ENCODE peak calls at places on chromosome 1, in five cellular contexts. One of them, this sample, is unnamed.

GRCh38 chr1:182786223-182787001 is 3.2 kb upstream of the NPL start:
- DNase-seq in transverse colon: peak
- DNase-seq in tibial nerve: no peak
- DNase-seq in spleen: no peak
- DNase-seq in IMR-90: peak
- DNase-seq in this sample: peak

GRCh38 chr1:33014464-33015170 is 22.1 kb downstream of the AK2 start:
- DNase-seq in tibial nerve: no peak
- DNase-seq in transverse colon: no peak
- DNase-seq in spleen: no peak
- DNase-seq in IMR-90: no peak
- DNase-seq in this sample: no peak

GRCh38 chr1:66090863-66091457 is 298.3 kb downstream of the PDE4B start:
- DNase-seq in IMR-90: no peak
- DNase-seq in transverse colon: no peak
- DNase-seq in spleen: no peak
- DNase-seq in tibial nerve: no peak
- DNase-seq in this sample: no peak

GRCh38 chr1:30744060-30744756 is 13.4 kb downstream of the LAPTM5 start:
- DNase-seq in transverse colon: no peak
- DNase-seq in IMR-90: peak
- DNase-seq in tibial nerve: no peak
- DNase-seq in spleen: peak
- DNase-seq in this sample: no peak

GRCh38 chr1:184472117-184472516 is 85.3 kb downstream of the C1orf21 start:
- DNase-seq in spleen: no peak
- DNase-seq in transverse colon: no peak
- DNase-seq in IMR-90: no peak
- DNase-seq in tibial nerve: no peak
- DNase-seq in this sample: no peak

GRCh38 chr1:159900086-159900680 is at the start of gene CFAP45:
- DNase-seq in transverse colon: peak
- DNase-seq in IMR-90: peak
- DNase-seq in spleen: peak
- DNase-seq in tibial nerve: peak
- DNase-seq in this sample: peak

GRCh38 chr1:119903443-119903835 is 7.1 kb upstream of the ADAM30 start:
- DNase-seq in IMR-90: peak
- DNase-seq in tibial nerve: no peak
- DNase-seq in transverse colon: no peak
- DNase-seq in spleen: no peak
- DNase-seq in this sample: no peak

GRCh38 chr1:7430646-7431045 is 340.4 kb upstream of the VAMP3 start:
- DNase-seq in transverse colon: no peak
- DNase-seq in IMR-90: no peak
- DNase-seq in spleen: no peak
- DNase-seq in tibial nerve: no peak
- DNase-seq in this sample: no peak

GRCh38 chr1:54407957-54408700 is 1.9 kb upstream of the SSBP3 start:
- DNase-seq in tibial nerve: no peak
- DNase-seq in transverse colon: no peak
- DNase-seq in spleen: no peak
- DNase-seq in IMR-90: peak
- DNase-seq in this sample: peak

GRCh38 chr1:101242331-101243050 is 5.7 kb downstream of the S1PR1 start:
- DNase-seq in spleen: no peak
- DNase-seq in transverse colon: no peak
- DNase-seq in IMR-90: no peak
- DNase-seq in tibial nerve: no peak
- DNase-seq in this sample: no peak

GRCh38 chr1:212873518-212873917 is 15.4 kb downstream of the FLVCR1 start:
- DNase-seq in tibial nerve: no peak
- DNase-seq in IMR-90: no peak
- DNase-seq in spleen: no peak
- DNase-seq in transverse colon: no peak
- DNase-seq in this sample: no peak

GRCh38 chr1:83058327-83058726 is 940.6 kb downstream of the TTLL7 start:
- DNase-seq in tibial nerve: no peak
- DNase-seq in spleen: no peak
- DNase-seq in IMR-90: no peak
- DNase-seq in transverse colon: no peak
- DNase-seq in this sample: no peak

GRCh38 chr1:219189942-219190341 is 16.3 kb downstream of the LYPLAL1 start:
- DNase-seq in IMR-90: no peak
- DNase-seq in tibial nerve: no peak
- DNase-seq in transverse colon: no peak
- DNase-seq in spleen: no peak
- DNase-seq in this sample: no peak

GRCh38 chr1:219190605-219191004 is 16.9 kb downstream of the LYPLAL1 start:
- DNase-seq in tibial nerve: no peak
- DNase-seq in transverse colon: no peak
- DNase-seq in IMR-90: no peak
- DNase-seq in spleen: no peak
- DNase-seq in this sample: no peak

GRCh38 chr1:219189021-219189824 is 15.5 kb downstream of the LYPLAL1 start:
- DNase-seq in transverse colon: no peak
- DNase-seq in IMR-90: peak
- DNase-seq in spleen: no peak
- DNase-seq in tibial nerve: no peak
- DNase-seq in this sample: no peak

GRCh38 chr1:219185486-219186117 is 11.9 kb downstream of the LYPLAL1 start:
- DNase-seq in spleen: no peak
- DNase-seq in transverse colon: no peak
- DNase-seq in tibial nerve: no peak
- DNase-seq in IMR-90: no peak
- DNase-seq in this sample: no peak

DNA sequence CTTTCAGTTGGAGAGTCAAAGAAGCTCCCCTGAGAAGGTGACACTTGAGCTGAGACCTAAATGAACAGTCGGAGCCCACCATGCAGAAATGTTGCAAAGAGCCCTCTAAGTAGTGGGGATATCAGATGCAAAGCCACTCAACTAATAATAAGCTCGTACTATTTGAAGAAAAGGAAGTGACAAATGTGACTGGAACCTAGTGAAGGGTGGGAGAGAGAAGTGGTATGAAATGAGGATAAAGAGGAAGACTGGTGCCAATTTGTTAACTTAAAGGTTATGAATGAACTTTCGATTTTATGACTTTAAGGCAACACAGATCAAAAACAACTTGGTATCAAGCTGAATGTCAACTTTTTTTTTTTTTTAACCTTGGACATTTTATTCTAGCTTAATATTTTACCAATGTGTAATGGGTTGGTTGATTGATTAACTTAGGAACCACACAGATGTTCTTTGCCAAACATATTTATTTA is 14.7 kb downstream of the LYPLAL1 start:
- DNase-seq in spleen: no peak
- DNase-seq in IMR-90: no peak
- DNase-seq in tibial nerve: no peak
- DNase-seq in transverse colon: no peak
- DNase-seq in this sample: no peak
- H3K4me3 ChIP-seq in spleen: no peak
- H3K4me3 ChIP-seq in IMR-90: no peak
- H3K4me3 ChIP-seq in tibial nerve: no peak
- H3K4me3 ChIP-seq in transverse colon: no peak
- H3K4me3 ChIP-seq in this sample: no peak

GRCh38 chr1:23393706-23394105 is 24.1 kb upstream of the ZNF436 start:
- DNase-seq in IMR-90: peak
- DNase-seq in spleen: peak
- DNase-seq in tibial nerve: peak
- DNase-seq in transverse colon: peak
- DNase-seq in this sample: peak

GRCh38 chr1:23395162-23395724 is 25.6 kb upstream of the ZNF436 start:
- DNase-seq in transverse colon: no peak
- DNase-seq in tibial nerve: no peak
- DNase-seq in IMR-90: no peak
- DNase-seq in spleen: no peak
- DNase-seq in this sample: no peak

GRCh38 chr1:23395849-23396248 is 26.2 kb upstream of the ZNF436 start:
- DNase-seq in tibial nerve: no peak
- DNase-seq in transverse colon: no peak
- DNase-seq in IMR-90: no peak
- DNase-seq in spleen: no peak
- DNase-seq in this sample: no peak

GRCh38 chr1:23394176-23394575 is 24.5 kb upstream of the ZNF436 start:
- DNase-seq in IMR-90: peak
- DNase-seq in tibial nerve: no peak
- DNase-seq in spleen: no peak
- DNase-seq in transverse colon: no peak
- DNase-seq in this sample: no peak

GRCh38 chr1:23394664-23395063 is 25.0 kb upstream of the ZNF436 start:
- DNase-seq in IMR-90: peak
- DNase-seq in spleen: peak
- DNase-seq in transverse colon: peak
- DNase-seq in tibial nerve: peak
- DNase-seq in this sample: peak
- TF ChIP-seq CTCF in IMR-90: no peak
- TF ChIP-seq CTCF in spleen: peak
- TF ChIP-seq CTCF in transverse colon: no peak
- TF ChIP-seq CTCF in tibial nerve: no peak
- TF ChIP-seq CTCF in this sample: no peak

GRCh38 chr1:173476197-173476663 is 905 bp upstream of the PRDX6 start:
- DNase-seq in spleen: no peak
- DNase-seq in IMR-90: no peak
- DNase-seq in transverse colon: no peak
- DNase-seq in tibial nerve: no peak
- DNase-seq in this sample: no peak

GRCh38 chr1:173474097-173474779 is 2.9 kb upstream of the PRDX6 start:
- DNase-seq in IMR-90: peak
- DNase-seq in spleen: no peak
- DNase-seq in transverse colon: peak
- DNase-seq in tibial nerve: no peak
- DNase-seq in this sample: no peak

GRCh38 chr1:173477286-173478098 is at the start of gene PRDX6:
- DNase-seq in tibial nerve: peak
- DNase-seq in transverse colon: peak
- DNase-seq in spleen: peak
- DNase-seq in IMR-90: peak
- DNase-seq in this sample: peak

GRCh38 chr1:173476664-173477285 is 360 bp upstream of the PRDX6 start:
- DNase-seq in spleen: peak
- DNase-seq in transverse colon: peak
- DNase-seq in IMR-90: peak
- DNase-seq in tibial nerve: peak
- DNase-seq in this sample: peak

GRCh38 chr1:173475564-173476196 is 1.5 kb upstream of the PRDX6 start:
- DNase-seq in IMR-90: peak
- DNase-seq in spleen: no peak
- DNase-seq in transverse colon: peak
- DNase-seq in tibial nerve: no peak
- DNase-seq in this sample: no peak
- TF ChIP-seq POLR2A in IMR-90: no peak
- TF ChIP-seq POLR2A in spleen: no peak
- TF ChIP-seq POLR2A in transverse colon: no peak
- TF ChIP-seq POLR2A in tibial nerve: no peak
- TF ChIP-seq POLR2A in this sample: no peak

GRCh38 chr1:238485906-238486219 is 595.1 kb upstream of the ZP4 start:
- DNase-seq in tibial nerve: no peak
- DNase-seq in IMR-90: no peak
- DNase-seq in spleen: no peak
- DNase-seq in transverse colon: no peak
- DNase-seq in this sample: no peak
- H3K4me3 ChIP-seq in tibial nerve: no peak
- H3K4me3 ChIP-seq in IMR-90: no peak
- H3K4me3 ChIP-seq in spleen: no peak
- H3K4me3 ChIP-seq in transverse colon: no peak
- H3K4me3 ChIP-seq in this sample: no peak

GRCh38 chr1:215082532-215083407 is at the start of gene KCNK2:
- DNase-seq in tibial nerve: no peak
- DNase-seq in transverse colon: no peak
- DNase-seq in spleen: peak
- DNase-seq in IMR-90: peak
- DNase-seq in this sample: peak
- TF ChIP-seq CTCF in tibial nerve: no peak
- TF ChIP-seq CTCF in transverse colon: no peak
- TF ChIP-seq CTCF in spleen: no peak
- TF ChIP-seq CTCF in IMR-90: no peak
- TF ChIP-seq CTCF in this sample: no peak

DNA sequence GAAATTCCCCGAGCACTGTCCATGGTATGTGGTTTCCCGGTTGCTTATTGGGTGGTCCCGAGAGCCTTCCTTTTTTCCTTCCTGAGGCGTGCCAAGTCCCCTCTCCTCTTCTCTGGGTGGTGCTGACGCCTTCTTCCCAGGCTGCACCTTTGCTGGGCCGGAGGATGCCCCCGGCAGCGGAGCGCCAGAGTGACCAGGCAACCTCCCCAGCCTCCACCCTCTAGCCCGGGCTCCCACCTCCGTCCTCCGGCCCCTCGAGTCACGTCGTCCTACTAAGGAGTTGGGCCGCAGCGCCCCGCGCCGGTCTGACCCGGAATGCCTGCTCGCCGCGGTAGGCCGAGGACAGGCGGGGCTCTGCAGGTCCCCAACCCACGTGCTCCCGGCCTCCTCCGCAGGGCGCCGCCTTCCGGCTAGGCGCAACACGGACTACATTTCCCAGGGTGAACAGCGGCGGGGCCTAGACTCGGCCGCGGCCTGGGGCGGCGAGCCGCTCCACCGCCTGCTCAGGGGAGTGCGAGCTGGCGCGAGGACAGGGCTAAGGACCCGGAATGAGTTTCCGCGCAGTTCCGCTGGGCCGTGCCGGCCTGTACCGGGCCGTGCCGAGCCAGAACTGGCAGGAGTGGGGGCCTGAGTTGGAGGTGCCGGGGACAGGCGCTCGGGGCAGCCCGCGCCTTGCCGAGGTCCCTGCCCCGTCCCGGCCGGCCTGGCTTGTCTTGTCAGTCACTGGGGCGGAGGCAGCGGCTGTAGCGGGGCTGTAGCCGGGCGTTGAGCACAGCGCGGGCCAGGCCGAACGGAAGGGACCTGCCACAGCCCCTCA is at the start of gene IPO13:
- DNase-seq in spleen: peak
- DNase-seq in transverse colon: peak
- DNase-seq in tibial nerve: peak
- DNase-seq in IMR-90: peak
- DNase-seq in this sample: peak
- TF ChIP-seq POLR2A in spleen: no peak
- TF ChIP-seq POLR2A in transverse colon: peak
- TF ChIP-seq POLR2A in tibial nerve: no peak
- TF ChIP-seq POLR2A in IMR-90: peak
- TF ChIP-seq POLR2A in this sample: peak

DNA sequence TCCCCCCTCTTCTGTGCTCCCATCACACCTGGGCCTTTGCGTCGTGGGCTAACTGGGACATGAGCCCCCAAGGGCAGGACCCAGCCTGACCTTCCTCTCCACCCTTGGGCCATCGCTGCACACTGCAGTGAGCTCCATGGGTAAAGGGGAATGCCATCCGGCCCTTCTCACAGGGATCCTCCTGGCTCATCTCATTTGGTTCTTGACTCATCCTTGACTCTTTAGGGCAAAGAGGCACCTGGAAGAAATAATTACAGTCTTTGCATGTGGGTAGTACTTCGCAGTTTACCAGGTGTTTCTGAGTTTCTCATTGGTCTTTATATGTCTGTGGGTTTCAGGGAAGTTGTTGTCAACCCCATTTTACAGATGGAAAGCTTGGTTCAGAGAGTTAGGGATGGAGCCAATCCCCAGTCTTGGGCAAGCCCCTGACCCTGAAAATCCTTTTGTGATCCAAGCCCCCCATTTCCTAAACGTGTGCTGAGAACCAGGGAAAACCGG is 59.3 kb upstream of the ID3 start:
- DNase-seq in spleen: no peak
- DNase-seq in tibial nerve: no peak
- DNase-seq in transverse colon: no peak
- DNase-seq in IMR-90: no peak
- DNase-seq in this sample: no peak
- H3K4me3 ChIP-seq in spleen: peak
- H3K4me3 ChIP-seq in tibial nerve: no peak
- H3K4me3 ChIP-seq in transverse colon: no peak
- H3K4me3 ChIP-seq in IMR-90: no peak
- H3K4me3 ChIP-seq in this sample: no peak

GRCh38 chr1:50873458-50874187 is 86.4 kb downstream of the FAF1 start:
- DNase-seq in tibial nerve: peak
- DNase-seq in IMR-90: peak
- DNase-seq in transverse colon: peak
- DNase-seq in spleen: peak
- DNase-seq in this sample: peak
- TF ChIP-seq CTCF in tibial nerve: no peak
- TF ChIP-seq CTCF in IMR-90: peak
- TF ChIP-seq CTCF in transverse colon: peak
- TF ChIP-seq CTCF in spleen: peak
- TF ChIP-seq CTCF in this sample: peak